ENCODE peak calls at places on chromosomes 3 and 15, in nine cellular contexts. Q is fibroblast of lung, J is stomach, W is fibroblast of the aortic adventitia, M is upper lobe of right lung, F is mesothelial cell of epicardium, D is astrocyte of the spinal cord, G is AG09319, P is Calu3. S is an unnamed sample.

GRCh38 chr3:45462522-45463262 is 74.3 kb downstream of the LARS2 start:
- DNase-seq in Q (peak), J (no peak), W (peak), M (no peak), F (no peak), D (peak), G (no peak), P (no peak), S (no peak)

GRCh38 chr3:168909260-168909659 is 754.3 kb downstream of the MECOM start:
- DNase-seq in Q (peak), J (no peak), W (no peak), M (no peak), F (no peak), D (no peak), G (no peak), P (no peak), S (no peak)

GRCh38 chr3:127152676-127153505 is 40.0 kb upstream of the PRR23E start:
- DNase-seq in Q (no peak), J (peak), W (no peak), M (no peak), F (no peak), D (no peak), G (no peak), P (no peak), S (no peak)

GRCh38 chr3:42712344-42712648 is 9.7 kb upstream of the HHATL start:
- DNase-seq in Q (no peak), J (no peak), W (no peak), M (no peak), F (no peak), D (no peak), G (no peak), P (no peak), S (no peak)

GRCh38 chr3:117019082-117019713 is 309.6 kb downstream of the TUSC7 start:
- DNase-seq in Q (peak), J (peak), W (peak), M (no peak), F (peak), D (peak), G (peak), P (peak), S (no peak)

GRCh38 chr3:98906230-98906629 is 4.7 kb upstream of the DCBLD2 start:
- DNase-seq in Q (peak), J (no peak), W (peak), M (no peak), F (no peak), D (peak), G (peak), P (no peak), S (no peak)

GRCh38 chr3:140568842-140569520 is 108.9 kb upstream of the TRIM42 start:
- DNase-seq in Q (peak), J (peak), W (peak), M (no peak), F (no peak), D (no peak), G (no peak), P (no peak), S (no peak)

GRCh38 chr15:101162701-101163483 is 89.0 kb downstream of the CHSY1 start:
- DNase-seq in Q (no peak), J (no peak), W (no peak), M (peak), F (peak), D (no peak), G (no peak), P (no peak), S (no peak)

GRCh38 chr15:39191871-39192281 is 389.0 kb upstream of the THBS1 start:
- DNase-seq in Q (peak), J (no peak), W (peak), M (no peak), F (no peak), D (peak), G (no peak), P (no peak), S (no peak)

GRCh38 chr3:192130534-192131132 is 596.7 kb downstream of the FGF12 start:
- DNase-seq in Q (peak), J (peak), W (peak), M (no peak), F (no peak), D (peak), G (no peak), P (peak), S (no peak)

GRCh38 chr15:66430627-66431026 is 43.9 kb downstream of the MAP2K1 start:
- DNase-seq in Q (no peak), J (no peak), W (no peak), M (no peak), F (no peak), D (no peak), G (no peak), P (no peak), S (no peak)

GRCh38 chr15:63250312-63250965 is 27.0 kb upstream of the APH1B start:
- DNase-seq in Q (peak), J (no peak), W (peak), M (no peak), F (no peak), D (peak), G (peak), P (no peak), S (no peak)

GRCh38 chr15:63065262-63066234 is 23.0 kb downstream of the TPM1 start:
- DNase-seq in Q (peak), J (no peak), W (no peak), M (no peak), F (no peak), D (peak), G (no peak), P (no peak), S (no peak)

GRCh38 chr3:109899930-109900329 is 562.6 kb upstream of the DPPA4 start:
- DNase-seq in Q (no peak), J (no peak), W (no peak), M (no peak), F (no peak), D (no peak), G (no peak), P (no peak), S (no peak)

GRCh38 chr3:195609229-195609628 is 25.5 kb upstream of the APOD start:
- DNase-seq in Q (no peak), J (peak), W (no peak), M (no peak), F (no peak), D (no peak), G (no peak), P (no peak), S (no peak)

GRCh38 chr3:159804726-159805410 is 183.8 kb upstream of the IL12A start:
- DNase-seq in Q (peak), J (peak), W (peak), M (no peak), F (peak), D (peak), G (peak), P (peak), S (no peak)

GRCh38 chr15:36501063-36501678 is 78.3 kb upstream of the CDIN1 start:
- DNase-seq in Q (peak), J (no peak), W (peak), M (no peak), F (no peak), D (peak), G (peak), P (peak), S (no peak)

GRCh38 chr3:51436998-51437639 is 46.0 kb downstream of the RBM15B start:
- DNase-seq in Q (peak), J (peak), W (no peak), M (no peak), F (no peak), D (no peak), G (no peak), P (no peak), S (no peak)

GRCh38 chr15:39869858-39870515 is 50.1 kb downstream of the GPR176 start:
- DNase-seq in Q (no peak), J (no peak), W (peak), M (no peak), F (no peak), D (no peak), G (no peak), P (no peak), S (no peak)

GRCh38 chr3:24185738-24186384 is 240.8 kb downstream of the NR1D2 start:
- DNase-seq in Q (peak), J (peak), W (peak), M (no peak), F (no peak), D (peak), G (no peak), P (peak), S (no peak)

GRCh38 chr3:101725890-101726275 is 1.5 kb downstream of the CEP97 start:
- DNase-seq in Q (no peak), J (no peak), W (no peak), M (no peak), F (no peak), D (no peak), G (no peak), P (no peak), S (no peak)

GRCh38 chr15:52143862-52144261 is 31.3 kb upstream of the BCL2L10 start:
- DNase-seq in Q (peak), J (no peak), W (peak), M (no peak), F (no peak), D (peak), G (peak), P (no peak), S (no peak)

GRCh38 chr3:50078622-50079021 is 10.1 kb upstream of the RBM5 start:
- DNase-seq in Q (no peak), J (no peak), W (no peak), M (no peak), F (no peak), D (no peak), G (no peak), P (no peak), S (no peak)

GRCh38 chr15:73802336-73803105 is 49.4 kb upstream of the INSYN1 start:
- DNase-seq in Q (peak), J (no peak), W (no peak), M (no peak), F (no peak), D (no peak), G (no peak), P (no peak), S (no peak)

GRCh38 chr3:69129531-69129930 is 7.1 kb upstream of the LMOD3 start:
- DNase-seq in Q (no peak), J (no peak), W (no peak), M (no peak), F (no peak), D (no peak), G (no peak), P (no peak), S (no peak)

GRCh38 chr3:183576487-183577107 is 21.1 kb upstream of the KLHL6 start:
- DNase-seq in Q (peak), J (no peak), W (peak), M (no peak), F (no peak), D (peak), G (no peak), P (no peak), S (no peak)

GRCh38 chr15:81758789-81759188 is 287.0 kb downstream of the MEX3B start:
- DNase-seq in Q (no peak), J (no peak), W (no peak), M (no peak), F (no peak), D (no peak), G (no peak), P (no peak), S (no peak)

GRCh38 chr15:51783967-51784366 is 32.6 kb downstream of the TMOD2 start:
- DNase-seq in Q (no peak), J (no peak), W (no peak), M (no peak), F (no peak), D (no peak), G (no peak), P (no peak), S (no peak)

GRCh38 chr15:91047545-91048199 is 25.3 kb upstream of the VPS33B start:
- DNase-seq in Q (peak), J (no peak), W (peak), M (no peak), F (no peak), D (peak), G (no peak), P (no peak), S (no peak)

GRCh38 chr3:191085091-191085490 is 114.0 kb upstream of the OSTN start:
- DNase-seq in Q (peak), J (no peak), W (peak), M (no peak), F (no peak), D (peak), G (no peak), P (no peak), S (no peak)

GRCh38 chr3:43286886-43287301 is 554 bp downstream of the SNRK start:
- DNase-seq in Q (peak), J (no peak), W (no peak), M (no peak), F (no peak), D (no peak), G (no peak), P (peak), S (peak)

GRCh38 chr3:53780806-53781205 is 65.4 kb downstream of the CHDH start:
- DNase-seq in Q (no peak), J (no peak), W (no peak), M (no peak), F (no peak), D (no peak), G (no peak), P (no peak), S (no peak)

GRCh38 chr3:28218071-28218916 is 23.1 kb upstream of the CMC1 start:
- DNase-seq in Q (no peak), J (no peak), W (no peak), M (no peak), F (no peak), D (no peak), G (no peak), P (no peak), S (no peak)

GRCh38 chr3:134007819-134008218 is 21.9 kb downstream of the SLCO2A1 start:
- DNase-seq in Q (peak), J (no peak), W (no peak), M (no peak), F (no peak), D (no peak), G (no peak), P (no peak), S (no peak)

GRCh38 chr3:24156466-24156865 is 211.4 kb downstream of the NR1D2 start:
- DNase-seq in Q (peak), J (no peak), W (no peak), M (no peak), F (no peak), D (peak), G (no peak), P (no peak), S (no peak)

GRCh38 chr3:62718515-62719320 is 156.5 kb downstream of the CADPS start:
- DNase-seq in Q (peak), J (no peak), W (no peak), M (no peak), F (no peak), D (peak), G (no peak), P (no peak), S (no peak)

DNA sequence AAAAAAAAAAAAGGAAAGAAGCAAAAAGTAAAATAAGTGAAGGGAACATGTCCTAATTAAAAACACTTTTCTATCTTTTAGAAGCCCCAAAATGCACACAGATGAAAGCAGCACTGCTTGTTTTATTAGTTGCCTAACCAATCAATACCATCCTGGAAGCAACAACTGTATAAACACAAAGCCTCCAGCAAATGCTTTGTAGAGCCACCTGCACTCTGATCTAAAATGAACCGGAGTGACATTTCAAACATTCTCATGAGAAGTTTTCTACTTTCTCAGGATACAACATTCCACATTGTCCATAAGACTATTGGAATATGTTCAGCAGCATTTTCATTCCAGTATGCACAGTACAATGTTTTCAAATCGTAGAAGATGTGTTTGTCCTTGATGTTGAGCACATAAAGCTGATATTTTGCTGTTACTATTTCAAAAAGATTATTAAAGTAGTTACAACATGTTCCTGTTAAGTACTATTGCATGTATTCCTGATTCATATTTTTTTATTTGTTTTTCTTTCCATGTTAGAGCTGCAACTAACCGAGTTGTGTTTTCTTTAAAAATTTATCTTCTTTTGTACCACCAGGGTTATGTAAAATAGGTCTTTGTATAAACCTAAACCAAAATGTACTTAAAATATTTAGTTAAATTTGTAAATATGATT is 50.3 kb upstream of the PLSCR5 start:
- DNase-seq in Q (no peak), J (no peak), W (no peak), M (no peak), F (no peak), D (peak), G (no peak), P (no peak), S (no peak)
- TF ChIP-seq CTCF in Q (no peak), J (no peak), W (no peak), M (no peak), F (no peak), D (no peak), G (no peak), P (no peak), S (no peak)

DNA sequence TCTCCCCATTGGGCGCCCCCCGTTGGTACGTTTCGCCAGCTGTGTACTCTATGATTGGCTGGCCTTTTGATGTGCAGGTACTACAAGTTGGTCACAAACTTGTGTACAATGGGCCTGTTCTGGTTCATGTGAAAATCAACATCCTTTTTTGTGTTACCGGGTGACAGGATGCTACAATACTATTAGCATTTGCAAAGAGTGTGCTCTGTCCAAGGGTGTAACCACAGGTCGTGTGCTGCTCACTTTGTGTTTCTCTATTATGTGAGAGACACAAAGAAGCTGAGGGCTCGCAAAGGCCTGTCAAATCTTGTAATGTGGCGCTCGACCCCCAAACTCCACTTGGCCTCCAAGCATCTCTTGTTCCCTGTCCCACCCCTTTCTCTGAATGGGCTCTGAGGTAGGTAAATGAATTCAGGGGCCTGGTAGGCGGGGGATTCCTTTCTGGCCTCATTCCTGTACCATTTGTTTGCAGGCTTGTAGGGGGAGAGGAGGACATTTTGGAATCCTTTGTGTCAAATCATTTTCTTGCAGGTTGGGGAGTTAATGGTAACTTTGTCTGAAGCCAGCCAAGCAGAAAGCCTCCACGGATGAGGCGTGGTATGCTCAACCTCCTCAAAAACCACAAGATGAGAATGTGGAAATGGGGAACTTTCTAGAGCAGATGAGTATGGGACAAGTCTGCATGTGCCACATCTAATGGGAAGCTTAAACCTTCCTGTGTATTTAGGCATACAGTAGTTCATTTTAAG is 109.1 kb downstream of the OPA1 start:
- DNase-seq in Q (peak), J (no peak), W (peak), M (no peak), F (no peak), D (peak), G (peak), P (no peak), S (no peak)
- TF ChIP-seq CTCF in Q (no peak), J (no peak), W (no peak), M (no peak), F (no peak), D (no peak), G (no peak), P (no peak), S (no peak)

DNA sequence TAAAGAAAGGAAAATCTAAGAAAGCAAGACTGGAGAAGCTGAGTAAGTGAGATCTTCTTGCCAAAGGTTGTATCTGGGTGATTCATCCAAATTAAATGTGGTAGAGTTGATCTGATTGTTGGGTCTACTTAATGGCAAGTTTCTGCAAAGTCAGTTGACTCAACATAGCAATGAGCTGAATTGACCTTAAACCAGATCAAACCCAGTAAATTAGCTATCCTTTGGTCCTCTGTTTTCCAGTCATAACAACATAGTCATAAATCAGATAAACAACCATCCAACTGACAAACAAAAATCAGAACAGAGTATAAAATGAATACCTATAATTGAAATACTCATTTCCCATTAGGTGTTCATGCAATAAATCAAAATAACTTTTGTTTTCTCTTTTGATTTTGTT is 142.6 kb upstream of the CFAP20DC start:
- DNase-seq in Q (peak), J (no peak), W (peak), M (no peak), F (no peak), D (peak), G (peak), P (no peak), S (no peak)
- TF ChIP-seq CTCF in Q (no peak), J (no peak), W (no peak), M (no peak), F (no peak), D (no peak), G (no peak), P (no peak), S (no peak)

DNA sequence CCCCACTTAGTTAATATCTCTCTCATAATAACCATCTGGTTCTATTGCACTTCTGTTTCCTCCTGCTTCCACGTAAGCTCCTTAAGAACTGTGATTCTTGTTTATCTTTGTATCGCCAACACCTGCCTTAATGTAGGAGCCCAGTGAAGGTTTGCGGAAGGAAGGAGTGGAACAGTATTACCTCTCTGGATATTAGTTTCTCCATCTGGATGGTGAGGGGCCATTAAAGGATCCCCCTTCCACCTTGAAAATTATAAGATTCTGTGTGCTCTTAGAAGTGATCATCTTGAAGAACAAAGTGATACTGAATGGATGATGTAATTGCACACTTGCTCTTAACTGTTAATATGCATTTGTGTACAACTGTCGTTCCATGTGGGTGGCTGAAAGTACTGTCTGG is 2.2 kb downstream of the CHRNA5 start:
- DNase-seq in Q (no peak), J (no peak), W (no peak), M (no peak), F (no peak), D (no peak), G (no peak), P (no peak), S (no peak)
- TF ChIP-seq CTCF in Q (no peak), J (no peak), W (no peak), M (no peak), F (no peak), D (no peak), G (no peak), P (no peak), S (no peak)

GRCh38 chr3:39158138-39158715 is 4.8 kb upstream of the CSRNP1 start:
- DNase-seq in Q (no peak), J (no peak), W (no peak), M (no peak), F (no peak), D (no peak), G (no peak), P (no peak), S (no peak)
- TF ChIP-seq CTCF in Q (no peak), J (no peak), W (no peak), M (no peak), F (no peak), D (no peak), G (no peak), P (no peak), S (no peak)

GRCh38 chr3:73086071-73086494 is 24.6 kb downstream of the EBLN2 start:
- DNase-seq in Q (no peak), J (peak), W (peak), M (no peak), F (no peak), D (peak), G (no peak), P (peak), S (peak)
- TF ChIP-seq CTCF in Q (peak), J (peak), W (peak), M (peak), F (peak), D (peak), G (peak), P (peak), S (peak)

S was measured in natural killer cell.